ENCODE peak calls at places on chromosomes 13 and 19, in nine cellular contexts. One of them, this sample, is unnamed.

GRCh38 chr19:47414469-47414868 is 4.9 kb downstream of the MEIS3 start:
- DNase-seq in left cardiac atrium: no peak
- DNase-seq in substantia nigra: no peak
- DNase-seq in GOT3: no peak
- DNase-seq in nucleus accumbens: no peak
- DNase-seq in midbrain: no peak
- DNase-seq in head of caudate nucleus: no peak
- DNase-seq in left lung: no peak
- DNase-seq in skeletal muscle cell: no peak
- DNase-seq in this sample: peak

GRCh38 chr13:110307697-110308376 is 753 bp downstream of the COL4A2 start:
- DNase-seq in left cardiac atrium: no peak
- DNase-seq in substantia nigra: no peak
- DNase-seq in GOT3: no peak
- DNase-seq in nucleus accumbens: no peak
- DNase-seq in midbrain: no peak
- DNase-seq in head of caudate nucleus: no peak
- DNase-seq in left lung: no peak
- DNase-seq in skeletal muscle cell: no peak
- DNase-seq in this sample: no peak

GRCh38 chr19:17262557-17262956 is 2.0 kb downstream of the USHBP1 start:
- DNase-seq in left cardiac atrium: no peak
- DNase-seq in substantia nigra: no peak
- DNase-seq in GOT3: no peak
- DNase-seq in nucleus accumbens: no peak
- DNase-seq in midbrain: no peak
- DNase-seq in head of caudate nucleus: no peak
- DNase-seq in left lung: no peak
- DNase-seq in skeletal muscle cell: no peak
- DNase-seq in this sample: no peak

GRCh38 chr19:49680473-49681351 is 3.6 kb downstream of the PRMT1 start:
- DNase-seq in left cardiac atrium: peak
- DNase-seq in substantia nigra: peak
- DNase-seq in GOT3: peak
- DNase-seq in nucleus accumbens: peak
- DNase-seq in midbrain: peak
- DNase-seq in head of caudate nucleus: peak
- DNase-seq in left lung: peak
- DNase-seq in skeletal muscle cell: peak
- DNase-seq in this sample: peak

GRCh38 chr19:30160426-30160825 is 211.8 kb upstream of the ZNF536 start:
- DNase-seq in left cardiac atrium: no peak
- DNase-seq in substantia nigra: no peak
- DNase-seq in GOT3: no peak
- DNase-seq in nucleus accumbens: no peak
- DNase-seq in midbrain: no peak
- DNase-seq in head of caudate nucleus: no peak
- DNase-seq in left lung: no peak
- DNase-seq in skeletal muscle cell: no peak
- DNase-seq in this sample: no peak

GRCh38 chr13:71358218-71358617 is 508.8 kb downstream of the DACH1 start:
- DNase-seq in left cardiac atrium: no peak
- DNase-seq in substantia nigra: no peak
- DNase-seq in GOT3: no peak
- DNase-seq in nucleus accumbens: no peak
- DNase-seq in midbrain: no peak
- DNase-seq in head of caudate nucleus: no peak
- DNase-seq in left lung: no peak
- DNase-seq in skeletal muscle cell: no peak
- DNase-seq in this sample: no peak

GRCh38 chr13:113153810-113154748 is 4.4 kb upstream of the PROZ start:
- DNase-seq in left cardiac atrium: peak
- DNase-seq in substantia nigra: peak
- DNase-seq in GOT3: no peak
- DNase-seq in nucleus accumbens: peak
- DNase-seq in midbrain: peak
- DNase-seq in head of caudate nucleus: peak
- DNase-seq in left lung: peak
- DNase-seq in skeletal muscle cell: peak
- DNase-seq in this sample: peak

GRCh38 chr13:94419304-94419943 is 60.1 kb downstream of the DCT start:
- DNase-seq in left cardiac atrium: no peak
- DNase-seq in substantia nigra: no peak
- DNase-seq in GOT3: peak
- DNase-seq in nucleus accumbens: no peak
- DNase-seq in midbrain: no peak
- DNase-seq in head of caudate nucleus: no peak
- DNase-seq in left lung: no peak
- DNase-seq in skeletal muscle cell: peak
- DNase-seq in this sample: no peak

GRCh38 chr19:13022859-13023636 is 27.8 kb downstream of the NFIX start:
- DNase-seq in left cardiac atrium: peak
- DNase-seq in substantia nigra: peak
- DNase-seq in GOT3: peak
- DNase-seq in nucleus accumbens: peak
- DNase-seq in midbrain: peak
- DNase-seq in head of caudate nucleus: peak
- DNase-seq in left lung: peak
- DNase-seq in skeletal muscle cell: peak
- DNase-seq in this sample: peak

GRCh38 chr13:25422153-25422552 is 50.4 kb downstream of the ATP8A2 start:
- DNase-seq in left cardiac atrium: no peak
- DNase-seq in substantia nigra: no peak
- DNase-seq in GOT3: no peak
- DNase-seq in nucleus accumbens: no peak
- DNase-seq in midbrain: no peak
- DNase-seq in head of caudate nucleus: no peak
- DNase-seq in left lung: no peak
- DNase-seq in skeletal muscle cell: no peak
- DNase-seq in this sample: no peak

GRCh38 chr13:36193151-36193855 is 21.1 kb downstream of the SOHLH2 start:
- DNase-seq in left cardiac atrium: no peak
- DNase-seq in substantia nigra: no peak
- DNase-seq in GOT3: no peak
- DNase-seq in nucleus accumbens: no peak
- DNase-seq in midbrain: no peak
- DNase-seq in head of caudate nucleus: no peak
- DNase-seq in left lung: no peak
- DNase-seq in skeletal muscle cell: no peak
- DNase-seq in this sample: no peak

GRCh38 chr13:20470136-20470535 is 55.5 kb downstream of the CRYL1 start:
- DNase-seq in left cardiac atrium: no peak
- DNase-seq in substantia nigra: no peak
- DNase-seq in GOT3: no peak
- DNase-seq in nucleus accumbens: no peak
- DNase-seq in midbrain: no peak
- DNase-seq in head of caudate nucleus: no peak
- DNase-seq in left lung: no peak
- DNase-seq in skeletal muscle cell: no peak
- DNase-seq in this sample: no peak

GRCh38 chr13:67134322-67135129 is 95.6 kb downstream of the PCDH9 start:
- DNase-seq in left cardiac atrium: no peak
- DNase-seq in substantia nigra: no peak
- DNase-seq in GOT3: no peak
- DNase-seq in nucleus accumbens: no peak
- DNase-seq in midbrain: no peak
- DNase-seq in head of caudate nucleus: no peak
- DNase-seq in left lung: no peak
- DNase-seq in skeletal muscle cell: no peak
- DNase-seq in this sample: no peak

GRCh38 chr19:23263870-23264590 is 13.8 kb upstream of the ZNF724 start:
- DNase-seq in left cardiac atrium: no peak
- DNase-seq in substantia nigra: no peak
- DNase-seq in GOT3: no peak
- DNase-seq in nucleus accumbens: no peak
- DNase-seq in midbrain: no peak
- DNase-seq in head of caudate nucleus: no peak
- DNase-seq in left lung: no peak
- DNase-seq in skeletal muscle cell: no peak
- DNase-seq in this sample: no peak

GRCh38 chr13:24684600-24684998 is 4.4 kb downstream of the ATP12A start:
- DNase-seq in left cardiac atrium: no peak
- DNase-seq in substantia nigra: no peak
- DNase-seq in GOT3: no peak
- DNase-seq in nucleus accumbens: no peak
- DNase-seq in midbrain: no peak
- DNase-seq in head of caudate nucleus: no peak
- DNase-seq in left lung: no peak
- DNase-seq in skeletal muscle cell: no peak
- DNase-seq in this sample: peak

GRCh38 chr13:35468195-35468594 is 8.3 kb downstream of the MAB21L1 start:
- DNase-seq in left cardiac atrium: no peak
- DNase-seq in substantia nigra: no peak
- DNase-seq in GOT3: no peak
- DNase-seq in nucleus accumbens: no peak
- DNase-seq in midbrain: no peak
- DNase-seq in head of caudate nucleus: no peak
- DNase-seq in left lung: no peak
- DNase-seq in skeletal muscle cell: no peak
- DNase-seq in this sample: no peak

GRCh38 chr13:86826232-86826631 is 844.9 kb upstream of the SLITRK5 start:
- DNase-seq in left cardiac atrium: no peak
- DNase-seq in substantia nigra: no peak
- DNase-seq in GOT3: no peak
- DNase-seq in nucleus accumbens: no peak
- DNase-seq in midbrain: no peak
- DNase-seq in head of caudate nucleus: no peak
- DNase-seq in left lung: no peak
- DNase-seq in skeletal muscle cell: no peak
- DNase-seq in this sample: no peak

GRCh38 chr13:33194820-33195692 is 90.5 kb downstream of the STARD13 start:
- DNase-seq in left cardiac atrium: no peak
- DNase-seq in substantia nigra: no peak
- DNase-seq in GOT3: no peak
- DNase-seq in nucleus accumbens: no peak
- DNase-seq in midbrain: no peak
- DNase-seq in head of caudate nucleus: no peak
- DNase-seq in left lung: no peak
- DNase-seq in skeletal muscle cell: peak
- DNase-seq in this sample: peak

GRCh38 chr19:10543420-10544241 is at the start of gene ATG4D:
- DNase-seq in left cardiac atrium: peak
- DNase-seq in substantia nigra: peak
- DNase-seq in GOT3: peak
- DNase-seq in nucleus accumbens: peak
- DNase-seq in midbrain: peak
- DNase-seq in head of caudate nucleus: peak
- DNase-seq in left lung: peak
- DNase-seq in skeletal muscle cell: no peak
- DNase-seq in this sample: peak

GRCh38 chr19:29277107-29277506 is 64.2 kb upstream of the UQCRFS1 start:
- DNase-seq in left cardiac atrium: no peak
- DNase-seq in substantia nigra: no peak
- DNase-seq in GOT3: no peak
- DNase-seq in nucleus accumbens: no peak
- DNase-seq in midbrain: no peak
- DNase-seq in head of caudate nucleus: peak
- DNase-seq in left lung: no peak
- DNase-seq in skeletal muscle cell: no peak
- DNase-seq in this sample: no peak

GRCh38 chr13:22218784-22219183 is 547.9 kb downstream of the FGF9 start:
- DNase-seq in left cardiac atrium: no peak
- DNase-seq in substantia nigra: no peak
- DNase-seq in GOT3: no peak
- DNase-seq in nucleus accumbens: no peak
- DNase-seq in midbrain: no peak
- DNase-seq in head of caudate nucleus: no peak
- DNase-seq in left lung: no peak
- DNase-seq in skeletal muscle cell: no peak
- DNase-seq in this sample: no peak

GRCh38 chr13:80132741-80133601 is 208.0 kb downstream of the SPRY2 start:
- DNase-seq in left cardiac atrium: peak
- DNase-seq in substantia nigra: peak
- DNase-seq in GOT3: no peak
- DNase-seq in nucleus accumbens: no peak
- DNase-seq in midbrain: peak
- DNase-seq in head of caudate nucleus: peak
- DNase-seq in left lung: peak
- DNase-seq in skeletal muscle cell: peak
- DNase-seq in this sample: peak

GRCh38 chr19:50187937-50188336 is 15.5 kb upstream of the MYH14 start:
- DNase-seq in left cardiac atrium: no peak
- DNase-seq in substantia nigra: no peak
- DNase-seq in GOT3: no peak
- DNase-seq in nucleus accumbens: no peak
- DNase-seq in midbrain: no peak
- DNase-seq in head of caudate nucleus: no peak
- DNase-seq in left lung: no peak
- DNase-seq in skeletal muscle cell: no peak
- DNase-seq in this sample: no peak

GRCh38 chr13:25232937-25233515 is 54.3 kb downstream of the MTMR6 start:
- DNase-seq in left cardiac atrium: no peak
- DNase-seq in substantia nigra: no peak
- DNase-seq in GOT3: no peak
- DNase-seq in nucleus accumbens: no peak
- DNase-seq in midbrain: peak
- DNase-seq in head of caudate nucleus: no peak
- DNase-seq in left lung: no peak
- DNase-seq in skeletal muscle cell: no peak
- DNase-seq in this sample: no peak

GRCh38 chr13:72820156-72820897 is 38.4 kb downstream of the PIBF1 start:
- DNase-seq in left cardiac atrium: no peak
- DNase-seq in substantia nigra: no peak
- DNase-seq in GOT3: no peak
- DNase-seq in nucleus accumbens: no peak
- DNase-seq in midbrain: no peak
- DNase-seq in head of caudate nucleus: no peak
- DNase-seq in left lung: no peak
- DNase-seq in skeletal muscle cell: peak
- DNase-seq in this sample: no peak

GRCh38 chr19:4053423-4054324 is 13.0 kb downstream of the ZBTB7A start:
- DNase-seq in left cardiac atrium: no peak
- DNase-seq in substantia nigra: no peak
- DNase-seq in GOT3: no peak
- DNase-seq in nucleus accumbens: no peak
- DNase-seq in midbrain: no peak
- DNase-seq in head of caudate nucleus: no peak
- DNase-seq in left lung: no peak
- DNase-seq in skeletal muscle cell: no peak
- DNase-seq in this sample: no peak

GRCh38 chr13:39765801-39766463 is 110.5 kb downstream of the COG6 start:
- DNase-seq in left cardiac atrium: peak
- DNase-seq in substantia nigra: peak
- DNase-seq in GOT3: no peak
- DNase-seq in nucleus accumbens: no peak
- DNase-seq in midbrain: peak
- DNase-seq in head of caudate nucleus: peak
- DNase-seq in left lung: peak
- DNase-seq in skeletal muscle cell: no peak
- DNase-seq in this sample: peak

GRCh38 chr19:35911790-35912189 is 3.7 kb upstream of the TYROBP start:
- DNase-seq in left cardiac atrium: no peak
- DNase-seq in substantia nigra: no peak
- DNase-seq in GOT3: no peak
- DNase-seq in nucleus accumbens: no peak
- DNase-seq in midbrain: no peak
- DNase-seq in head of caudate nucleus: no peak
- DNase-seq in left lung: peak
- DNase-seq in skeletal muscle cell: no peak
- DNase-seq in this sample: no peak

GRCh38 chr19:54138777-54139256 is 1.3 kb downstream of the CNOT3 start:
- DNase-seq in left cardiac atrium: no peak
- DNase-seq in substantia nigra: no peak
- DNase-seq in GOT3: no peak
- DNase-seq in nucleus accumbens: no peak
- DNase-seq in midbrain: no peak
- DNase-seq in head of caudate nucleus: no peak
- DNase-seq in left lung: no peak
- DNase-seq in skeletal muscle cell: no peak
- DNase-seq in this sample: no peak

GRCh38 chr13:80962855-80963254 is 621.9 kb upstream of the SPRY2 start:
- DNase-seq in left cardiac atrium: no peak
- DNase-seq in substantia nigra: no peak
- DNase-seq in GOT3: no peak
- DNase-seq in nucleus accumbens: no peak
- DNase-seq in midbrain: no peak
- DNase-seq in head of caudate nucleus: no peak
- DNase-seq in left lung: no peak
- DNase-seq in skeletal muscle cell: peak
- DNase-seq in this sample: no peak

This sample was measured in dorsolateral prefrontal cortex.